ENCODE peak calls at places on chromosomes 16 and 17, in four cellular contexts. P is Caki2, O is stromal cell of bone marrow, B is fibroblast of the conjunctiva. W is an unnamed sample.

GRCh38 chr16:55126456-55126855 is 195.8 kb downstream of the IRX5 start:
- DNase-seq in P (no peak), O (no peak), B (no peak), W (no peak)

GRCh38 chr17:9465216-9465921 is 110.3 kb downstream of the STX8 start:
- DNase-seq in P (no peak), O (peak), B (peak), W (no peak)

GRCh38 chr16:89316701-89317100 is 99.2 kb downstream of the ZNF778 start:
- DNase-seq in P (no peak), O (no peak), B (no peak), W (no peak)

GRCh38 chr16:47972246-47972985 is 183.4 kb downstream of the ABCC12 start:
- DNase-seq in P (no peak), O (no peak), B (no peak), W (no peak)

GRCh38 chr17:65599650-65600049 is 38.2 kb upstream of the AXIN2 start:
- DNase-seq in P (no peak), O (no peak), B (no peak), W (no peak)

GRCh38 chr16:57635266-57636097 is 7.1 kb downstream of the ADGRG1 start:
- DNase-seq in P (no peak), O (no peak), B (no peak), W (no peak)

GRCh38 chr17:68840073-68840472 is 115.1 kb downstream of the ABCA8 start:
- DNase-seq in P (no peak), O (no peak), B (no peak), W (no peak)

GRCh38 chr16:389317-389716 is 7.5 kb upstream of the PGAP6 start:
- DNase-seq in P (peak), O (no peak), B (no peak), W (no peak)

GRCh38 chr16:20327444-20328041 is at the start of gene GP2:
- DNase-seq in P (no peak), O (no peak), B (no peak), W (no peak)

GRCh38 chr17:2396568-2397246 is 4.2 kb downstream of the MNT start:
- DNase-seq in P (peak), O (peak), B (peak), W (peak)

GRCh38 chr17:77019955-77020379 is 120.8 kb upstream of the SEC14L1 start:
- DNase-seq in P (no peak), O (peak), B (no peak), W (no peak)

GRCh38 chr17:37490022-37490587 is 414 bp downstream of the DUSP14 start:
- DNase-seq in P (peak), O (no peak), B (no peak), W (peak)

GRCh38 chr17:38461683-38462082 is 33.4 kb downstream of the ARHGAP23 start:
- DNase-seq in P (no peak), O (no peak), B (no peak), W (no peak)

GRCh38 chr17:17495448-17496188 is 577 bp downstream of the RASD1 start:
- DNase-seq in P (no peak), O (no peak), B (no peak), W (no peak)

GRCh38 chr17:57468932-57469775 is 212.8 kb downstream of the MSI2 start:
- DNase-seq in P (peak), O (no peak), B (no peak), W (no peak)

GRCh38 chr16:84819644-84820304 is at the start of gene CRISPLD2:
- DNase-seq in P (peak), O (peak), B (peak), W (peak)

GRCh38 chr16:90000733-90001427 is 18.4 kb downstream of the DBNDD1 start:
- DNase-seq in P (no peak), O (no peak), B (no peak), W (no peak)

GRCh38 chr17:29615048-29615385 is 7.7 kb downstream of the CORO6 start:
- DNase-seq in P (no peak), O (no peak), B (no peak), W (no peak)

GRCh38 chr17:53574038-53574437 is 248.7 kb upstream of the KIF2B start:
- DNase-seq in P (no peak), O (no peak), B (no peak), W (no peak)

GRCh38 chr16:57574086-57574485 is 31.6 kb downstream of the ADGRG5 start:
- DNase-seq in P (no peak), O (no peak), B (no peak), W (no peak)

GRCh38 chr17:3834811-3835210 is 11.2 kb downstream of the NCBP3 start:
- DNase-seq in P (no peak), O (no peak), B (no peak), W (no peak)

GRCh38 chr16:22144520-22144919 is 17.8 kb upstream of the SDR42E2 start:
- DNase-seq in P (no peak), O (no peak), B (no peak), W (no peak)

W was measured in amniotic stem cell.